ENCODE peak calls at places on chromosomes 12 and 14, in five cellular contexts. B is PC-9, H is globus pallidus, Z is uterus, K is cardiac muscle cell. V is an unnamed sample.

GRCh38 chr12:91287753-91288152 is 105.1 kb upstream of the DCN start:
- DNase-seq in B (no peak), H (no peak), Z (no peak), K (no peak), V (no peak)

GRCh38 chr14:94313991-94314655 is 9.0 kb downstream of the SERPINA6 start:
- DNase-seq in B (no peak), H (no peak), Z (no peak), K (peak), V (no peak)

GRCh38 chr12:26179829-26180228 is 15.5 kb upstream of the SSPN start:
- DNase-seq in B (no peak), H (no peak), Z (no peak), K (no peak), V (no peak)

GRCh38 chr12:90335561-90335960 is 619.4 kb downstream of the CCER1 start:
- DNase-seq in B (no peak), H (no peak), Z (no peak), K (no peak), V (no peak)

GRCh38 chr14:68547305-68548193 is 245.3 kb downstream of the ZFP36L1 start:
- DNase-seq in B (peak), H (no peak), Z (peak), K (peak), V (no peak)

GRCh38 chr12:107451246-107451645 is 234.4 kb upstream of the PWP1 start:
- DNase-seq in B (no peak), H (no peak), Z (no peak), K (no peak), V (no peak)

GRCh38 chr12:49953961-49954835 is 3.7 kb downstream of the AQP2 start:
- DNase-seq in B (no peak), H (no peak), Z (no peak), K (no peak), V (no peak)

GRCh38 chr12:113299619-113300237 is 35.2 kb downstream of the SLC8B1 start:
- DNase-seq in B (peak), H (peak), Z (peak), K (peak), V (no peak)

GRCh38 chr14:54447231-54447692 is 6.1 kb upstream of the CNIH1 start:
- DNase-seq in B (no peak), H (no peak), Z (no peak), K (peak), V (no peak)

GRCh38 chr12:109737111-109737510 is 23.5 kb downstream of the FAM222A start:
- DNase-seq in B (no peak), H (no peak), Z (peak), K (no peak), V (no peak)

GRCh38 chr14:68621400-68622365 is 171.2 kb downstream of the ZFP36L1 start:
- DNase-seq in B (no peak), H (no peak), Z (peak), K (peak), V (no peak)

GRCh38 chr12:4046150-4046845 is 173.1 kb upstream of the PARP11 start:
- DNase-seq in B (no peak), H (no peak), Z (no peak), K (no peak), V (no peak)

GRCh38 chr14:70563869-70564268 is 29.1 kb upstream of the ADAM20 start:
- DNase-seq in B (no peak), H (no peak), Z (no peak), K (no peak), V (no peak)

GRCh38 chr12:111469406-111469805 is 63.7 kb downstream of the SH2B3 start:
- DNase-seq in B (no peak), H (no peak), Z (no peak), K (no peak), V (no peak)

GRCh38 chr12:110780448-110780847 is 37.8 kb upstream of the PPP1CC start:
- DNase-seq in B (no peak), H (no peak), Z (no peak), K (no peak), V (no peak)

GRCh38 chr12:108063192-108063591 is 65.9 kb upstream of the WSCD2 start:
- DNase-seq in B (no peak), H (no peak), Z (no peak), K (peak), V (peak)

GRCh38 chr12:132517740-132518100 is 27.8 kb downstream of the FBRSL1 start:
- DNase-seq in B (no peak), H (peak), Z (no peak), K (no peak), V (no peak)

GRCh38 chr14:71754422-71755095 is 177.7 kb upstream of the RGS6 start:
- DNase-seq in B (no peak), H (no peak), Z (no peak), K (no peak), V (no peak)

GRCh38 chr14:32702571-32702970 is 236.1 kb upstream of the NPAS3 start:
- DNase-seq in B (no peak), H (peak), Z (peak), K (peak), V (no peak)

GRCh38 chr14:25090716-25091454 is 40.9 kb upstream of the STXBP6 start:
- DNase-seq in B (peak), H (no peak), Z (no peak), K (peak), V (no peak)

GRCh38 chr14:31843361-31844091 is 233.6 kb upstream of the ARHGAP5 start:
- DNase-seq in B (no peak), H (no peak), Z (no peak), K (peak), V (no peak)

GRCh38 chr12:82757059-82757458 is 70.4 kb downstream of the TMTC2 start:
- DNase-seq in B (no peak), H (no peak), Z (no peak), K (peak), V (no peak)

GRCh38 chr12:67892289-67892688 is 97.0 kb upstream of the IFNG-AS1 start:
- DNase-seq in B (no peak), H (no peak), Z (no peak), K (no peak), V (no peak)

GRCh38 chr14:69614592-69614991 is 3.2 kb downstream of the SUSD6 start:
- DNase-seq in B (no peak), H (peak), Z (no peak), K (no peak), V (no peak)